ENCODE peak calls at places on chromosomes 5 and 9, in seven cellular contexts. J, W, V, A, Z, S and M are unnamed samples.

GRCh38 chr5:170511550-170511949 is 7.7 kb downstream of the KCNIP1 start:
- DNase-seq in J (no peak), W (no peak), V (no peak), A (no peak), Z (no peak), S (no peak), M (no peak)

GRCh38 chr5:123916331-123917121 is 404.5 kb downstream of the CSNK1G3 start:
- DNase-seq in J (no peak), W (no peak), V (no peak), A (no peak), Z (no peak), S (no peak), M (no peak)

GRCh38 chr9:133708770-133709611 is 29.2 kb downstream of the SARDH start:
- DNase-seq in J (peak), W (no peak), V (no peak), A (no peak), Z (peak), S (no peak), M (no peak)

GRCh38 chr5:57750891-57751290 is 268.3 kb upstream of the ACTBL2 start:
- DNase-seq in J (no peak), W (no peak), V (no peak), A (no peak), Z (no peak), S (no peak), M (no peak)

GRCh38 chr5:4295663-4296339 is 700.2 kb downstream of the IRX1 start:
- DNase-seq in J (no peak), W (no peak), V (no peak), A (no peak), Z (peak), S (no peak), M (no peak)

GRCh38 chr5:93922551-93922950 is 181.2 kb upstream of the POU5F2 start:
- DNase-seq in J (no peak), W (no peak), V (no peak), A (no peak), Z (no peak), S (no peak), M (no peak)

GRCh38 chr5:2936413-2936812 is 184.9 kb upstream of the IRX2 start:
- DNase-seq in J (no peak), W (no peak), V (no peak), A (no peak), Z (no peak), S (no peak), M (no peak)

GRCh38 chr9:5671711-5672353 is 42.9 kb downstream of the RIC1 start:
- DNase-seq in J (no peak), W (no peak), V (no peak), A (no peak), Z (no peak), S (no peak), M (no peak)

GRCh38 chr5:944992-945685 is 52.5 kb downstream of the TRIP13 start:
- DNase-seq in J (no peak), W (no peak), V (no peak), A (no peak), Z (no peak), S (peak), M (no peak)

GRCh38 chr5:168165977-168166376 is 125.5 kb upstream of the WWC1 start:
- DNase-seq in J (no peak), W (no peak), V (no peak), A (no peak), Z (no peak), S (no peak), M (no peak)

GRCh38 chr9:120723547-120723946 is 9.3 kb upstream of the MEGF9 start:
- DNase-seq in J (no peak), W (no peak), V (no peak), A (no peak), Z (no peak), S (no peak), M (no peak)

GRCh38 chr9:134389659-134390058 is 63.4 kb downstream of the RXRA start:
- DNase-seq in J (no peak), W (no peak), V (no peak), A (no peak), Z (no peak), S (no peak), M (no peak)

GRCh38 chr9:10112070-10112469 is 500.7 kb downstream of the PTPRD start:
- DNase-seq in J (no peak), W (no peak), V (no peak), A (no peak), Z (no peak), S (no peak), M (no peak)

GRCh38 chr5:80592761-80593160 is 22.7 kb upstream of the ANKRD34B start:
- DNase-seq in J (no peak), W (no peak), V (no peak), A (no peak), Z (no peak), S (no peak), M (peak)

GRCh38 chr5:173741729-173742431 is 125.4 kb upstream of the BOD1 start:
- DNase-seq in J (no peak), W (no peak), V (no peak), A (no peak), Z (no peak), S (no peak), M (no peak)

GRCh38 chr9:137828527-137829259 is 48.9 kb upstream of the CACNA1B start:
- DNase-seq in J (no peak), W (no peak), V (no peak), A (no peak), Z (peak), S (no peak), M (no peak)

GRCh38 chr9:120307599-120307998 is 272.4 kb downstream of the CDK5RAP2 start:
- DNase-seq in J (no peak), W (no peak), V (no peak), A (no peak), Z (no peak), S (peak), M (no peak)

GRCh38 chr5:72268260-72268659 is 51.8 kb downstream of the MRPS27 start:
- DNase-seq in J (no peak), W (no peak), V (no peak), A (no peak), Z (no peak), S (no peak), M (no peak)

GRCh38 chr9:127166651-127167524 is 44.5 kb upstream of the ANGPTL2 start:
- DNase-seq in J (peak), W (no peak), V (peak), A (peak), Z (peak), S (no peak), M (no peak)

GRCh38 chr5:147085409-147085808 is 149.4 kb upstream of the STK32A start:
- DNase-seq in J (no peak), W (no peak), V (no peak), A (no peak), Z (no peak), S (no peak), M (no peak)

GRCh38 chr9:32502459-32502858 is 23.5 kb downstream of the RIGI start:
- DNase-seq in J (no peak), W (no peak), V (no peak), A (no peak), Z (no peak), S (no peak), M (no peak)

GRCh38 chr5:181043285-181044092 is 3.4 kb downstream of the BTNL9 start:
- DNase-seq in J (no peak), W (peak), V (no peak), A (no peak), Z (peak), S (no peak), M (no peak)

GRCh38 chr5:36929438-36929837 is 52.9 kb downstream of the NIPBL start:
- DNase-seq in J (no peak), W (no peak), V (no peak), A (no peak), Z (no peak), S (no peak), M (no peak)

GRCh38 chr5:56279291-56279690 is 46.2 kb upstream of the ANKRD55 start:
- DNase-seq in J (no peak), W (no peak), V (no peak), A (no peak), Z (no peak), S (no peak), M (no peak)

GRCh38 chr9:132605387-132605786 is 23.0 kb downstream of the BARHL1 start:
- DNase-seq in J (no peak), W (no peak), V (no peak), A (no peak), Z (no peak), S (no peak), M (no peak)

GRCh38 chr9:14326264-14326826 is 12.4 kb upstream of the NFIB start:
- DNase-seq in J (no peak), W (no peak), V (no peak), A (no peak), Z (no peak), S (no peak), M (no peak)

GRCh38 chr9:69949396-69949795 is 94.3 kb upstream of the MAMDC2 start:
- DNase-seq in J (no peak), W (no peak), V (no peak), A (no peak), Z (no peak), S (no peak), M (no peak)

GRCh38 chr9:93677061-93677571 is 100.7 kb downstream of the PHF2 start:
- DNase-seq in J (no peak), W (no peak), V (peak), A (peak), Z (no peak), S (peak), M (no peak)

GRCh38 chr5:58849995-58850667 is 267.3 kb downstream of the RAB3C start:
- DNase-seq in J (no peak), W (peak), V (peak), A (peak), Z (no peak), S (no peak), M (peak)

GRCh38 chr9:69861011-69861410 is 40.4 kb downstream of the CFAP95 start:
- DNase-seq in J (no peak), W (no peak), V (no peak), A (no peak), Z (no peak), S (no peak), M (no peak)

GRCh38 chr9:117013596-117013995 is 326.5 kb downstream of the TRIM32 start:
- DNase-seq in J (no peak), W (no peak), V (no peak), A (no peak), Z (no peak), S (no peak), M (no peak)

GRCh38 chr5:32628049-32628803 is 42.9 kb downstream of the SUB1 start:
- DNase-seq in J (no peak), W (no peak), V (no peak), A (no peak), Z (no peak), S (no peak), M (peak)

GRCh38 chr5:116806879-116807278 is 232.3 kb upstream of the SEMA6A start:
- DNase-seq in J (no peak), W (no peak), V (no peak), A (no peak), Z (no peak), S (no peak), M (no peak)
- TF ChIP-seq EP300 in J (no peak), W (no peak), V (no peak), A (no peak), Z (no peak), S (no peak), M (no peak)

DNA sequence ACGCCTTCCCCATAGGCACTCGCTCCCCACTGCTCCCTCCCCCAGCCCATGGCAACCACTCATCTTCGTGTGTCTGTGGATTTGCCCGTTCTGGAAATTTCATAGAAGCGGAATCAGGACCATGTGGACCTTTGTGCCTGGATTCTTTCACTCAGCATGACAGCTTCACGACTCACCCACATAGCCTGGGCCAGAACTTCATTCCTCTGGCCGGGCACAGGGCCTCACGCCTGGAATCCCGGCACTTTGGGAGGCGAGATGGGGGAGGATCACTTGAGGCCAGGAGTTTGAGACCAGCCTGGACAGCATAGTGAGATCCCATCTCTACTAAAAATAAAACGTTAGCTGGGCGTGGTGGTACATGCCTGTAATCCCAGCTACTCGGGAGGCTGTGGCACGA is 12.1 kb upstream of the DIPK1B start:
- DNase-seq in J (no peak), W (no peak), V (no peak), A (no peak), Z (no peak), S (no peak), M (no peak)
- TF ChIP-seq EP300 in J (peak), W (no peak), V (no peak), A (no peak), Z (no peak), S (no peak), M (no peak)

DNA sequence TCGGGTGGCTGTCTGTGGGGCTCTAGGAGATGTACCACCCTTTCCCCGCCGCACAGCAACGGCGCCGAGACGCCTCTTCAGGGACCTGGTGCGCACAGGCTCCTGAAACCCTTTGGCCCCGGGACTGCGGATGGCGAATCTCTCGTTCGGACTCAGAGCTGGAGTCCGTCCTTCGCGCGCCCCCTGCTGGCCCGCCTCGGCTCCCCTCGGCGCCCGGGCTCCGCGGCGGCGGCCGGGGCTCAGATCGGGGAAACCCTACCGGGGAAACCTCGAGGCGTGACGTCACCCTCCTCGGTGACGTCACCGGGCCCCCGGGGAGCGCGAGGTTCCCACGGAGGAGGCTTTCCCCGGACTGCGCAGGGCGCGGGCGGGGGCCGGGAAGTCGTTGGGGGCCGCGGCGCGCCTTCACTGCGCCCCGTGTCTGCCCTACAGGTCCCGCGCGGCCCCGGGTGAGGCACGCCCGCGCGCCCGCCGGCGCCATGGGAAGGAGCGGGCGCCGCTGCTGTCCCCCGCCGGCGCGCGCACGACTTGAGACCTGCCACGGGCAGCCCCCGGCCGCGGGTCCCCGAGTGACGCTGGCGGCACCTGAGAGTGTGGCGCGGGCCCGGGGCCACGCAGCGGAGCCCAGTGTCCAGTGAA is 7.9 kb downstream of the PRR7 start:
- DNase-seq in J (peak), W (peak), V (peak), A (peak), Z (peak), S (peak), M (peak)
- TF ChIP-seq EP300 in J (no peak), W (no peak), V (peak), A (no peak), Z (no peak), S (no peak), M (no peak)

GRCh38 chr5:104283158-104283557 is 720.6 kb upstream of the NUDT12 start:
- DNase-seq in J (no peak), W (no peak), V (no peak), A (no peak), Z (no peak), S (no peak), M (no peak)
- TF ChIP-seq EP300 in J (no peak), W (no peak), V (no peak), A (no peak), Z (no peak), S (no peak), M (no peak)

DNA sequence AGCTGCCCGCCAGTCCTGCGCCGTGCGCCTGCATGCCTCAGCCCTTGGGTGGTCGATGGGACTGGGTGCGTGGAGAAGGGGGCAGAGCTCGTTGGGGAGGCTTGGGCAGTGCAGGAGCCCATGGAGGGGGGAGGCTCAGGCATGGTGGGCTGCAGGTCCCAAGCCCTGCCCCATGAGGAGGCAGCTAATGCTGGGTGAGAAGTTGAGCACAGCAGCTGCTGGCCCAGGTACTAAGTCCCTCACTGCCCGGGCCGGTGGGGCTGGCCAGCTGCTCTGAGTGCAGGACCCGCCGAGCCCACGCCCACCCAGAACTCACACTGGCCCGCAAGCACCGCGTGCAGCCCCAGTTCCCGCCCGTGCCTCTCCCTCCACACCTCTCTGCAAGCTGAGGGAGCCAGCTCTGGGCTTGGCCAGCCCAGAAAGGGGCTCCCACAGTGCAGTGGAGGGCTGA is 764.3 kb upstream of the TYRP1 start:
- DNase-seq in J (no peak), W (no peak), V (no peak), A (no peak), Z (no peak), S (no peak), M (no peak)
- TF ChIP-seq EP300 in J (no peak), W (no peak), V (no peak), A (no peak), Z (no peak), S (no peak), M (no peak)

DNA sequence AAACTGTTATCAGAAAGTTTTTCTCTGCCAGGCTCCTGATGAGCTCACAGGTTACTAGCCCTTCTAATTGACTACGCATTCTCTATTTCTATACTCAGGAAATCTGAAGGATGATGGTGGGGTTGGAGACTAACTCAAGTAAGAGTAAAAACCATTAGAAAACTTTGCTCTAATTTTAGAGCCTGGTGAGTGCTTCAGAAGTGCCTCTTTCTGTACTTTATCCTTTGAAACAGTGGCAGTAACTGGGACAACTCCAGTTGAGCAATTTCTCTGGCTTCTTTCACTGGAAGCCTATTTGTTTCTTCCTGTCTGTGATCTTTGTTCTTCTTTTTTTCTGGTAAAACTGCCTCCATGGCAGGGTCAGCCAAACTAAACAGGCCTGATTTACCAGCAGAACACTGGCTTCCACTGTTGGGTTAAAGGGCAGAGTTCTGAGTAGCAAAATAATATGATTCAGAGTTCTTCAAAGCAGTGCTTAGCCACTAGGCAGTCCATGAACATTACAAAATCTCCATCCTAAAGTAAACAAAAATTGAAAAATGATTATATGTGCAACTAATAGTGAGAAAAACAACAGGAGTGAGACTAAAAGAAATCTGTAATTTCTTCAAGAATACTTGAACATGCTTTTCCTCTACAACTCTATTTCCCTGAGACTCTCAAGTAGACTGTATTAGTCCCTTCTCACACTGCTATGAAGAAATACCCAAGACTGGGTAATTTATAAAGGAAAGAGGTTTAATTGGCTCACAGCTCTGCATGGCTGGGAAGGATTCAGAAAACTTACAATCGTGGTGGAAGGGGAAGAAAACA is 79.8 kb downstream of the MROH2B start:
- DNase-seq in J (peak), W (no peak), V (peak), A (peak), Z (no peak), S (no peak), M (peak)
- TF ChIP-seq EP300 in J (peak), W (no peak), V (no peak), A (peak), Z (no peak), S (no peak), M (peak)

DNA sequence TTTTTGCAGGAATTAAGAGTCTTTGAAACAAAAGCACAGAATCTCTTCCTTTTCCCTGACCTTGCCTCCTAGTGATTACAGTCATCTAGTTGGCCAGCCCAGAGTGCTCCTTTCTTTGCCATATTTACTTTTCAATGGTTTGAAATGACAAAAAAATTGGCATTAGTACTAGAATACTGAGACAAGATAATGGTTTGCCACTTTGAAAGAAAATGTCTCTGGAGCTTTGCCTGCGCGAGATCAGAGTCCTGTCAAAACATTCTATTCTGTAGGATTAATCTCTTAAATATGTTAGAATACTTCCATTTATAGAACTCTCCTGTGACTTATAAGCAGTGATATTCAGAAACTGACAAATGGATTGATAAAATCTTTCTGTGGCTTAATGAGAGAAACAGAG is 484.0 kb upstream of the IZUMO3 start:
- DNase-seq in J (no peak), W (no peak), V (no peak), A (no peak), Z (no peak), S (no peak), M (no peak)
- TF ChIP-seq EP300 in J (no peak), W (no peak), V (no peak), A (no peak), Z (no peak), S (no peak), M (no peak)

GRCh38 chr5:150615141-150615699 is 25.2 kb upstream of the SYNPO start:
- DNase-seq in J (no peak), W (no peak), V (peak), A (peak), Z (no peak), S (no peak), M (no peak)
- TF ChIP-seq EP300 in J (no peak), W (no peak), V (no peak), A (no peak), Z (no peak), S (no peak), M (no peak)